ENCODE peak calls at places on chromosomes 6 and 20, in four cellular contexts. V is WTC11, T is GM12878, P is K562. M is an unnamed sample.

GRCh38 chr6:158008894-158009891 is 27.5 kb downstream of the SYNJ2 start:
- DNase-seq in T (no peak), V (no peak), P (no peak), M (no peak)

GRCh38 chr6:125197795-125198269 is 44.3 kb downstream of the TPD52L1 start:
- DNase-seq in T (no peak), V (no peak), P (no peak), M (no peak)

GRCh38 chr20:61904456-61904855 is 161.2 kb downstream of the TAF4 start:
- DNase-seq in T (no peak), V (no peak), P (no peak), M (no peak)

GRCh38 chr6:79604583-79605037 is 26.5 kb upstream of the SH3BGRL2 start:
- DNase-seq in V (no peak), P (peak), T (no peak), M (peak)

GRCh38 chr6:169962604-169963469 is 211.4 kb downstream of the ERMARD start:
- DNase-seq in P (no peak), V (no peak), T (no peak), M (no peak)

GRCh38 chr6:118086189-118086588 is 179.1 kb downstream of the SLC35F1 start:
- DNase-seq in P (no peak), T (no peak), V (no peak), M (no peak)

GRCh38 chr6:20802596-20802995 is 268.3 kb downstream of the CDKAL1 start:
- DNase-seq in T (no peak), P (no peak), V (no peak), M (no peak)

GRCh38 chr6:107600936-107601335 is 111.0 kb downstream of the SOBP start:
- DNase-seq in V (peak), T (no peak), P (no peak), M (peak)

GRCh38 chr6:7140631-7141366 is 33.0 kb downstream of the RREB1 start:
- DNase-seq in P (peak), T (no peak), V (peak), M (peak)

GRCh38 chr6:135108692-135109091 is 54.1 kb upstream of the HBS1L start:
- DNase-seq in T (no peak), V (no peak), P (no peak), M (no peak)

GRCh38 chr6:87832025-87832825 is 130.2 kb upstream of the AKIRIN2 start:
- DNase-seq in P (no peak), T (peak), V (no peak), M (no peak)

GRCh38 chr6:129631070-129631469 is 78.9 kb downstream of the ARHGAP18 start:
- DNase-seq in V (no peak), T (no peak), P (no peak), M (no peak)

GRCh38 chr20:56111951-56112730 is 106.8 kb upstream of the CBLN4 start:
- DNase-seq in V (no peak), T (no peak), P (no peak), M (no peak)

GRCh38 chr6:162385980-162386379 is 341.6 kb downstream of the PRKN start:
- DNase-seq in V (no peak), T (no peak), P (no peak), M (no peak)

GRCh38 chr6:13574149-13574570 is 241 bp upstream of the SIRT5 start:
- DNase-seq in V (peak), P (peak), T (peak), M (peak)

GRCh38 chr6:11275598-11275997 is 43.1 kb upstream of the NEDD9 start:
- DNase-seq in T (peak), V (no peak), P (no peak), M (peak)

GRCh38 chr6:18431581-18431980 is 44.4 kb downstream of the RNF144B start:
- DNase-seq in P (no peak), T (no peak), V (no peak), M (no peak)
- TF ChIP-seq CREM in P (no peak), T (no peak), V (no peak), M (no peak)

GRCh38 chr20:22093122-22093521 is 387.7 kb downstream of the PAX1 start:
- DNase-seq in V (no peak), T (no peak), P (no peak), M (no peak)
- TF ChIP-seq CREM in V (no peak), T (no peak), P (no peak), M (no peak)

GRCh38 chr20:53915459-53916172 is 154.8 kb downstream of the BCAS1 start:
- DNase-seq in T (peak), P (peak), V (peak), M (peak)

GRCh38 chr20:53911301-53911700 is 159.1 kb downstream of the BCAS1 start:
- DNase-seq in T (no peak), V (no peak), P (no peak), M (no peak)

GRCh38 chr20:53914861-53915458 is 155.4 kb downstream of the BCAS1 start:
- DNase-seq in T (no peak), P (no peak), V (no peak), M (no peak)

GRCh38 chr20:53916173-53916512 is 154.3 kb downstream of the BCAS1 start:
- DNase-seq in P (no peak), V (no peak), T (no peak), M (no peak)

GRCh38 chr20:53914091-53914860 is 156.1 kb downstream of the BCAS1 start:
- DNase-seq in V (no peak), P (no peak), T (no peak), M (no peak)
- TF ChIP-seq CREM in V (no peak), P (no peak), T (no peak), M (no peak)

GRCh38 chr6:23003671-23004598 is 434.6 kb downstream of the HDGFL1 start:
- DNase-seq in V (no peak), P (no peak), T (no peak), M (no peak)
- TF ChIP-seq CREM in V (no peak), P (no peak), T (no peak), M (no peak)

GRCh38 chr6:25006565-25007001 is 70.8 kb upstream of the RIPOR2 start:
- DNase-seq in V (no peak), P (no peak), T (no peak), M (no peak)
- TF ChIP-seq CREM in V (no peak), P (no peak), T (no peak), M (no peak)

DNA sequence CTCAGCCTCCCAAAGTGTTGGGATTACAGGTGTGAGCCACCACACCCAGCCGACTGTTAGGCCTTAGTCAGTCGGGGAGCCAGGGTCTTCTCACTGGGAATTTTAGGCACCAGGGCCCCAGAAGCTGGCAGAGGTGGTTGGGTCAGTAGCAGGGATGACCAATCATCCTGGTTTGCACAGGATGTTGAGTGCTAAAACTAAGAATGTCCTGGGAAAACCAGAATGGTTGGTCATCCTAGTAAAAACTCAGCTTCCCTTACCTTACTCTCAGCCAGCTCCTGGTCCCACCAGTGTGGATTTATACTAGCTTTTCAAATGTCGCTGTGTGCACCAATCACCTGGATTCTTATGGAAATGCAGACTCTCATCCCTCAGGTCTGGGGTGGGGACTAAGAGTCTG is 31.8 kb downstream of the KCNG1 start:
- DNase-seq in P (no peak), T (no peak), V (no peak), M (no peak)
- TF ChIP-seq CREM in P (no peak), T (no peak), V (no peak), M (no peak)

GRCh38 chr6:111738631-111739030 is 133.0 kb upstream of the TRAF3IP2 start:
- DNase-seq in T (no peak), V (no peak), P (no peak), M (no peak)

GRCh38 chr6:111736005-111736607 is 130.4 kb upstream of the TRAF3IP2 start:
- DNase-seq in T (no peak), V (no peak), P (no peak), M (no peak)

GRCh38 chr6:111738156-111738555 is 132.5 kb upstream of the TRAF3IP2 start:
- DNase-seq in T (no peak), P (no peak), V (no peak), M (no peak)

GRCh38 chr6:111739257-111739696 is 133.6 kb upstream of the TRAF3IP2 start:
- DNase-seq in V (no peak), T (no peak), P (no peak), M (no peak)

GRCh38 chr6:111737065-111737521 is 131.4 kb upstream of the TRAF3IP2 start:
- DNase-seq in V (no peak), T (no peak), P (no peak), M (peak)
- TF ChIP-seq CREM in V (no peak), T (peak), P (no peak), M (no peak)

GRCh38 chr20:46216770-46217464 is 91.4 kb downstream of the CDH22 start:
- DNase-seq in V (no peak), T (no peak), P (no peak), M (no peak)

GRCh38 chr20:46217583-46217982 is 90.7 kb downstream of the CDH22 start:
- DNase-seq in P (no peak), V (no peak), T (no peak), M (no peak)

GRCh38 chr20:46213946-46214830 is 94.1 kb downstream of the CDH22 start:
- DNase-seq in P (no peak), T (no peak), V (no peak), M (no peak)

GRCh38 chr20:46214831-46215488 is 93.3 kb downstream of the CDH22 start:
- DNase-seq in T (no peak), P (no peak), V (no peak), M (no peak)

DNA sequence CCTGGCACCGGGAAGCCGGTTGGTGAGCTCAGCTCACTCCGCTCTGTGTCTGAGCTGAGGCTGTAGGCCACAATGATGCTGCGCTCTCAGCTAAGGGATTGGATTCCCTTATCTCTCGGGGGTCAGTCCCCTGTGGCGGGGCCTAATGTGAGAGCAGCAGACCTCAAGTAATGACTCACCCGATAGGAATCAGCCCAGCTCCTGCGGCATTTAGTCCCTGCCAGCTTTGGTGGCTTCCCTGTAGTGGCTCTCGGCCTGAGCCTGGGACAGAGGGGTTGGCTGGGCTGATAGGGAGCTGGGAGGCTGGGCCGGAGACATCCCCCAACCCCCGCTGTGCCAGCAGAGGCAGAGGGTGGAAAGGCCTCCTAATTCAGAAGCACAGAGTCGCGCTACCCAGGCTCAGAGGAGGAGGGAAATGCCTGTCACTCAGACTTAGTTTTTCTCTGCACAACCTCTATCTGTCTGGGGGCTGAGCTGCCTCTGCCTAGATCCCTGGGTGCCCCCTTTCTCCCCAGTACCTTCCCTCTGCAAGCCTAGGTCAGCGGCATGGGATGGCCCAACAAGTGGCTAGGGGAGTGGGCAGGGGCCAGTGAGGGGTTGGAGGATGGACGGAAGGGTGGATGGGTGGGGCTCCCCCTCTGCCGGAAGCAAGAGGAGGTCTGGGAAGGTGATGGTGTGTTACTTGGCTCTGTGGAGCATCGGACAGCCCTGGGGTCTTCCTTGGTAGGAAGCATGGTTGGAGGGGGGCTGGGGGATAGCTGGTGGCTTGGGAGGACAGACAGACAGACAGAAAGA is 92.2 kb downstream of the CDH22 start:
- DNase-seq in V (peak), P (peak), T (no peak), M (peak)
- TF ChIP-seq CREM in V (no peak), P (peak), T (no peak), M (no peak)

M was measured in HepG2.